ENCODE peak calls at places on chromosomes 5 and 9, in five cellular contexts. U, Z, D, E and Q are unnamed samples.

GRCh38 chr9:16136961-16137360 is 584.1 kb downstream of the CCDC171 start:
- DNase-seq in U (peak), Z (no peak), D (no peak), E (no peak), Q (no peak)

GRCh38 chr5:180830253-180831138 is 27.9 kb upstream of the MGAT1 start:
- DNase-seq in U (peak), Z (peak), D (no peak), E (peak), Q (peak)

GRCh38 chr9:86034863-86035734 is 64.3 kb downstream of the GOLM1 start:
- DNase-seq in U (no peak), Z (peak), D (peak), E (peak), Q (no peak)

GRCh38 chr5:16957305-16958165 is 21.4 kb upstream of the MYO10 start:
- DNase-seq in U (no peak), Z (no peak), D (no peak), E (no peak), Q (no peak)

GRCh38 chr5:109324351-109324750 is 85.4 kb downstream of the PJA2 start:
- DNase-seq in U (no peak), Z (no peak), D (no peak), E (no peak), Q (no peak)

GRCh38 chr9:98074119-98074990 is 17.8 kb downstream of the NANS start:
- DNase-seq in U (peak), Z (peak), D (no peak), E (peak), Q (peak)

GRCh38 chr5:122805481-122805880 is 30.6 kb downstream of the SNX2 start:
- DNase-seq in U (no peak), Z (no peak), D (no peak), E (no peak), Q (no peak)

GRCh38 chr5:10441083-10441991 is at the start of gene ROPN1L:
- DNase-seq in U (peak), Z (peak), D (peak), E (peak), Q (peak)

GRCh38 chr5:61207884-61208283 is 45.6 kb upstream of the SMIM15 start:
- DNase-seq in U (no peak), Z (no peak), D (no peak), E (no peak), Q (no peak)

GRCh38 chr5:51486158-51486557 is 102.9 kb downstream of the ISL1 start:
- DNase-seq in U (no peak), Z (no peak), D (no peak), E (no peak), Q (no peak)

GRCh38 chr5:51479840-51480239 is 96.6 kb downstream of the ISL1 start:
- DNase-seq in U (no peak), Z (no peak), D (no peak), E (no peak), Q (no peak)

GRCh38 chr5:51488803-51489642 is 105.8 kb downstream of the ISL1 start:
- DNase-seq in U (no peak), Z (no peak), D (no peak), E (no peak), Q (no peak)

DNA sequence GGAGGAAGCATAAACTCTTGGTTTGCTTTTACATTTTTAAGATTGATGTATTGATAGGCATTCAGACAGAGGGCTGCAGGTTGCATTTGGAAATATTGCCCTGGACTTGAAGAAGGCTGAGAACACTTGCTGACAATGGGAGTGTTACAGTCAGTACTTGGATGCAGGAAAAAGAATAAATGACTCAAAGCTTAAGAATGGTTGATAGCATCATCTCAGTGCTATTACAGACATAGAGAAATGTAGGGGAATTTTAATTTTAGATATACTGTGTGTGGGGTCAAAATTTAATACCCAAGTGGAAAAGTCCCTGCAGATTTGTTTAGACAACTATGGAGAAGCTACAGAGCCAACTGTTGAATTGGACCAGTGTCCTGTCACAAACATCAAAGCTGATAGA is 101.1 kb downstream of the ISL1 start:
- DNase-seq in U (no peak), Z (no peak), D (no peak), E (no peak), Q (no peak)
- TF ChIP-seq POLR2A in U (no peak), Z (no peak), D (no peak), E (no peak), Q (no peak)

DNA sequence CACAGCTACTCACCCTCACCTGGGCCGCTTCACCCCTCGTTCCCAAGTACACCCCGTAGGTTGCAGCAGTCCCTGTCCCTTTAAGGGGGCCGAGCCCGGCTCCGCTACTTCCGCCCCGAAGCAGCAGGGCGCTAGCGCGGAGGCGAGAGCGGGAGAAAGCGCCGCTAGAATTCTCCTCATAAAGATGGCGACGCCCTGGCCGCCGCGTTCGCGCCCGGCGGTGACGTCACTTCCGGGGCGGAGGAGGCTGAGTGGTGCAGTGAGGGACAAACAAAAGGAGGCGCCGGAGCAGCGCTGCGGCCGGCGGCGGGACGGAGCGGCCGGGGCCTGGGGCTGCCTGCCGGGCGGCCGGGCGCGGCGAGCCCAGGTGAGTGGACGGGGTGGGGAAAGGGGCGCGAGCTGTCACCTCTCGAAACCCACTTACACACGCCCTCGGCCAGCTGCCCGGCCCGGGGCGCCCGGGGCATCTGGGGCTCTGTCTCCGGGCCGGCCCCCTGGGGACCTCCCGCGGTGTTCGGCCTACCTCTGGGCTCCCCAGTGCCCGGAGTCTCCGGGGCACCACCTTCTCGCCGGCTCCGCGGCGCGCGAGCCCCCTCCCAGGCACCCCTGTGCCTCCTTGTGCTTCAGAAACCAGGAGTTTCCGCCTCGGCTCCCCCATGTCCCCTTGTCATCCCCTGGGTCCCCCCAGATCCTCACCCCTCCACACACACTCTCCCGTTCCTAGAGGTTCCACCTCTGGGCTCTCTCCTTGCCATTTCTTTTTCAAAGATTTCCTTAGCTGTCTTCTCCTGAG is at the start of the genes KYAT1 and LRRC8A:
- DNase-seq in U (peak), Z (peak), D (peak), E (peak), Q (peak)
- TF ChIP-seq POLR2A in U (peak), Z (peak), D (peak), E (no peak), Q (no peak)

DNA sequence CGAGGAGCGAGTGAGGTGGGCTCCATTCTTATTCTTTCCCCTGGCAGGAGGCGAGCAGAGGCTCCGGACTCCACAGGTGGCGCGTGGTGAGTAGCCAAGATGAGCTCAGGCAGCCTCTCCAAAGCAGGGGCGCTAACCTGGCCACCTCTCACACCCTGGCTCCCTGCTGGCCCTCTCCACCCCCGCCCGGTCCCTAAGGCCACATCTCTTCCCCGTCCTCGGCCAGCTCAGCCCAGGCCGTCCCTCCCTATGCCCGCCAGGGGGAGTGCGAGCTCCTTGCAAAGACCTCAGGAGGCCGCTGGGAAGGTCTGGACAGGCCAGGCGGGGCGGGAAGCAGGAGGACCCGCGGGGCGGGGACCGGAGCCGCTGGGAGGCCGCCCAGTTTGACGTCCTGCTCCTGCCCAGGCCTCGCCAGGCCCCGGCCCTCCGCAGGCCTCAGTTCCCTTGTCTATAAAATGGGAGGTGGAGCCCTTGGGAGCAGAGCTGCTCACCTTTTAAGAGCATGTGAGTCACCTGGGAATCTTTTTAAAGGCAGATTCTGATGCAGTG is 46.3 kb upstream of the GGTA1 start:
- DNase-seq in U (peak), Z (peak), D (peak), E (peak), Q (peak)
- TF ChIP-seq POLR2A in U (no peak), Z (no peak), D (no peak), E (no peak), Q (no peak)

DNA sequence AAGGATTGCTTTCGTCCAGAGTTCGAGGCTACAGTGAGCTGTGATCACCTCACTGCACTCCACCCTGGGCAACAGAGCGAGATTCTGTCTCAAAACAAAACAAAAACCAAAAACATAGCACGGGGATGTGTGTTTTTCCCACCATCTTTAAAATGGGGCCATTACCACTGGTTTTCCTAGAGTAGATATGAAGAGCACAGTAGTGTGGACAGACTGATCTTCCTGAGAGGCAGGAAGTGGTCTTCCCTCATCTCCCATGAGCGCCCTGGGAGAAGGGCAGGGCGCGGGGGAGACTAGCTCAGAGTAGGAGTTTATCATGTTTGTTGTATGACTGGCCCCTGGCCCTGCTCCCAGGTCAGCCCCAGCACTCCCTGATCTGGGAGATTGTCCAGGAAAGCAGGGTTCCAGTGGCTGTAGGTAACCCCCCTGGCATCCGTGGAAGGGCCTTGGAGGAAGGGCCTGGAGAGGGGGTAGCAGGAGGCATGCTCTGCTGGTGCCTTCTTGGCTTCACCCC is 2.3 kb downstream of the SUSD3 start:
- DNase-seq in U (no peak), Z (peak), D (no peak), E (no peak), Q (no peak)
- TF ChIP-seq POLR2A in U (no peak), Z (no peak), D (no peak), E (no peak), Q (no peak)

DNA sequence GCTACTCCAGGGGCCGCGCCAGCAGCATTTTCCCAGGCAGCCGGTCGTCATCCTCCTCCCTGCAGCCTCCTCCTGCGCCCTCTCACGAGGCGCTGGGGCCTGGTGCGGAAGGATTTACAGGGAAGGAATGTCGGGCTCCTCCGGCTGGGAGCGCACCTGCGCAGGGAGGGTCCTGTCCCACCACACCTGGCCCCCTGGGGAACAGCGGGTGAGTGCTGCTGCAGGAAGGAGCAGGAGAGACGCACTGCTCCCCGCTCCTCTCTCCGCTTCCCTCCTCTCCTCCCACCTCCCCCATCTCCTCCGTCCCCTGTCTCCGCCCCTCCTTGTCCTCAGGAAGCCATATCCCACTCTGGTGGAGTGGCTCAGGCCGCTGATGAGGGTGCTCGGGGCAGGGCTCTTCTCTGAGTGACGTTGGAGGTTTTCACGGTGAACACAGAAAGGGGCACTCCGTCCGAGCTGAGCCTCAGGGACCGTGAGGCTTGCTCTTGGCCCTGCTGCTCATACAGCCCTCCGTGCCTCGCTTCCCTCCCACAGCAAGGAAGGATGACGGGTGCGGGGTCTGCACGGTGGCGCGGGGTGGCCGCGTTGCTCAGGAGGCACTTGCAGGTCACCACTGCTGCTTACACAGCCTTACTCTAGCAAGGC is 31.3 kb downstream of the IRX4 start:
- DNase-seq in U (no peak), Z (no peak), D (no peak), E (no peak), Q (no peak)
- TF ChIP-seq POLR2A in U (no peak), Z (no peak), D (no peak), E (no peak), Q (no peak)

DNA sequence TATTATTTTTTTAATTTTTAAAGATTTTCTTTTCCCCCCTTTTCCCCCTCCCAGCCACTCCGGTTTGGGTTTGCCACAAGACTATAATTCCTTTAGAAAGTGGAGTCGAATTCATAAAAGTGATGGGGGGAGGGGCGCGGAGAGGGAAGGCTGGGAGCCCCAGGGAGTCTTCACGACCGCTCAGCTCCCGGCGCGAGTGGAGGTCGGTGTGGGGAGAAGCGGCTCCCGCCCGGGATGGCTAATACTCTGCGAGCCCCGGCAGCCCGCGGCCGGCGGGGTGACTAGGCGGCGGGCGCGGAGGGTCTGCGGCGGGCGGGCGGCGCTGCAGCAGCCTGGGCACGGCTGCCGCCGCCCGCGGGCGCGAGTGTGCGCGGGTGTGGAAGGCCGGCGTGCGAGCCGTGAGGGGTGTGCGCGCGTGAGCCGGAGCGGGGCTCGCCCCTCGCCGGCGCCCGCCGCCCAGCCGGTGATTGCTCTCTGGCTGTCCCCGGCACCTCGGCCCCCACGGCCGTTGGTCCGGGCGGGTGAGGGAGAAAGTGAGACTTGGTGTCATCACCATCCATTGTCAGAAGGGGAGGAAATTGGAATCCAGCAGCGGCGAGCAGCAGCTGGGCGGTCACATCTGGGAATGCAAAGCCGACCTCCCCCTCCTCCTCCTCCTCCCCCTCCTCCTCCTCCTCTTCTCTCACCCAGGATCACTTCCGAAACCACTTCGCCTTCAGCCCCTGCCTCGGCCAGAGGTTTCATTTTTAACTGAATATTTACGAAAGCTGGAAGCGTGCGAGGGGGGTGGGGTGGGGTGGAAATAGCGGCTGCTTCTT is at the start of gene PARP8:
- DNase-seq in U (peak), Z (peak), D (no peak), E (peak), Q (peak)
- TF ChIP-seq POLR2A in U (no peak), Z (no peak), D (no peak), E (no peak), Q (no peak)